ENCODE peak calls at places on chromosome 14, in ten cellular contexts. F is breast epithelium; C is GM23338; H is body of pancreas; M is spleen; P is pancreas; E is RWPE2; N is GM23248; U is gastrocnemius medialis; A is CD4-positive, alpha-beta memory T cell. O is an unnamed sample.

GRCh38 chr14:48725001-48725734 is 861.0 kb downstream of the RPS29 start:
- DNase-seq in H (no peak), N (no peak), A (no peak), U (no peak), E (no peak), F (no peak), C (no peak), P (no peak), M (no peak), O (no peak)

GRCh38 chr14:97602438-97603117 is 805.4 kb downstream of the VRK1 start:
- DNase-seq in M (peak; percentile 82), U (no peak), E (no peak), C (no peak), H (no peak), F (no peak), N (no peak), P (no peak), A (peak; percentile 89), O (peak; percentile 56)

GRCh38 chr14:103188691-103189480 is 65.6 kb downstream of the TNFAIP2 start:
- DNase-seq in M (no peak), F (no peak), E (no peak), N (peak; percentile 59), H (peak; percentile 32), A (peak; percentile 38), U (no peak), C (peak; percentile 56), P (peak; percentile 52), O (no peak)

GRCh38 chr14:100532916-100533630 is 54.1 kb downstream of the BEGAIN start:
- DNase-seq in U (peak; percentile 1), E (peak; percentile 38), F (peak; percentile 57), M (peak; percentile 64), H (peak; percentile 91), C (no peak), A (no peak), P (peak; percentile 85), N (peak; percentile 31), O (no peak)

GRCh38 chr14:68215628-68216027 is 396.0 kb downstream of the RAD51B start:
- DNase-seq in H (no peak), C (no peak), F (no peak), N (no peak), M (no peak), E (no peak), U (no peak), A (no peak), P (no peak), O (no peak)

GRCh38 chr14:87830443-87831096 is 162.4 kb downstream of the GALC start:
- DNase-seq in N (peak; percentile 7), M (no peak), H (no peak), U (no peak), C (peak; percentile 24), A (no peak), F (no peak), P (no peak), E (no peak), O (no peak)

GRCh38 chr14:65131176-65131765 is 29.0 kb upstream of the MAX start:
- DNase-seq in P (no peak), C (peak; percentile 3), N (peak; percentile 38), H (no peak), M (no peak), U (no peak), E (no peak), F (no peak), A (no peak), O (no peak)

GRCh38 chr14:24818054-24818822 is 184.2 kb upstream of the GZMB start:
- DNase-seq in P (peak; percentile 17), U (no peak), M (no peak), F (no peak), E (no peak), A (no peak), H (peak; percentile 31), N (no peak), C (no peak), O (no peak)

GRCh38 chr14:34496007-34496678 is 34.1 kb upstream of the SPTSSA start:
- DNase-seq in N (peak; percentile 18), C (no peak), H (peak; percentile 24), A (no peak), U (peak; percentile 8), F (no peak), E (no peak), P (no peak), M (no peak), O (no peak)

GRCh38 chr14:90546767-90547166 is 149.9 kb downstream of the CALM1 start:
- DNase-seq in C (no peak), H (no peak), F (no peak), E (no peak), N (no peak), U (no peak), M (peak; percentile 30), A (no peak), P (no peak), O (no peak)

GRCh38 chr14:102930138-102930752 is 7.8 kb downstream of the AMN start:
- DNase-seq in E (no peak), A (no peak), H (no peak), U (no peak), F (no peak), M (no peak), P (no peak), C (peak; percentile 69), N (peak; percentile 49), O (no peak)

GRCh38 chr14:94921870-94922585 is 152.1 kb upstream of the GSC start:
- DNase-seq in F (no peak), U (no peak), H (no peak), P (no peak), A (no peak), E (no peak), C (no peak), M (no peak), N (peak; percentile 49), O (no peak)

GRCh38 chr14:105931808-105932483 is 405.6 kb downstream of the TMEM121 start:
- DNase-seq in E (no peak), P (no peak), N (no peak), C (no peak), U (no peak), M (no peak), A (no peak), H (no peak), F (no peak), O (no peak)

GRCh38 chr14:34536951-34537676 is 2.4 kb downstream of the EAPP start:
- DNase-seq in P (no peak), H (no peak), A (no peak), U (no peak), M (no peak), F (no peak), C (no peak), E (no peak), N (peak; percentile 28), O (no peak)

GRCh38 chr14:85531141-85531593 is 1.2 kb downstream of the FLRT2 start:
- DNase-seq in N (peak; percentile 86), M (peak; percentile 75), U (peak; percentile 43), A (no peak), H (peak; percentile 73), F (peak; percentile 52), C (peak; percentile 81), E (peak; percentile 77), P (peak; percentile 59), O (no peak)
- H3K27me3 ChIP-seq in N (no peaks in the 10 kb centered on the region), M (no peaks in the 10 kb centered on the region), U (no peaks in the 10 kb centered on the region), A (no peaks in the 10 kb centered on the region), H (no peaks in the 10 kb centered on the region), F (peaks cover 51% of the 10 kb centered on the region), C (peaks cover 80% of the 10 kb centered on the region), E (no peaks in the 10 kb centered on the region), P (no peaks in the 10 kb centered on the region), O (no peaks in the 10 kb centered on the region)

DNA sequence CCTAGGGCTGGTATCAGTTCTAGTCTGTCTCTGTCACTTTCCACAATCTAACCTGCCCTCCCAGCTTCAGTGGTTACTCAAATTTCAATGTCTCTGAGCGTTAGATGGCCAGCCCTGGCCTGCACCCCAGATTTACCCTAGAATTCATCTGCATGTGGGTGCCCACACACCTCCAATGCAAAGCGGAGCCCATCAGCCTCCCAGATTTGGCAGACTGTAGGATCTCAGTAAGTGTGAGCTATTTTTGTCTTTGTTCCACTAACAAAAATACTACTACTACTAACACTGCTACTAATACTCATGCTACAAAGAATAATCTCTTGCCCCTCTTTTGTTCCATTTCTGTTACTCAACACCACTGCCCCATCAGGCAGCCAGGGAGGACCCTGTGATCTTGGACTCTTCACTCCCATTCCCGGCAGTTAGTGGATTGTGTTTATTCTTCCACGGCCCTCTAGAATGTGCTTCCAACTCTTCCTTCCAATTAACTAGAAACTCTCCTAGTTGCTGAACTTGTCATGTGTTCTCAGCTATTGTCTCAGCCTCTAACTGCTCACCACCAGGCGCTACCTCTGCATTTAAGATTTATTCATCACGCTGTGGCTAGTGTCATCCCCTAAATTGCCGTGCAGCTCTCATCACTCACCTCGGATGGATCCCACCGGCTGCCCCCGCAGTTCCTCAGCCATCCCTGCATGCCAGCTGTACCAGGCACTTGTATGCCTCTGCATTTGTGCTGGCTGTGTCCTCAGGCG is 150.7 kb upstream of the HIF1A start:
- DNase-seq in P (no peak), C (no peak), A (no peak), U (no peak), F (no peak), M (no peak), N (no peak), E (no peak), H (no peak), O (no peak)
- H3K4me1 ChIP-seq in P (peaks cover 11% of the 10 kb centered on the region), C (no peaks in the 10 kb centered on the region), A (no peaks in the 10 kb centered on the region), U (peaks cover 27% of the 10 kb centered on the region), F (no peaks in the 10 kb centered on the region), M (no peaks in the 10 kb centered on the region), N (peaks cover 51% of the 10 kb centered on the region), E (peaks cover 14% of the 10 kb centered on the region), H (peaks cover 27% of the 10 kb centered on the region), O (no peaks in the 10 kb centered on the region)

GRCh38 chr14:96413526-96413925 is 21.6 kb downstream of the AK7 start:
- DNase-seq in U (no peak), F (no peak), E (no peak), P (no peak), M (no peak), N (peak; percentile 36), H (no peak), C (no peak), A (no peak), O (no peak)
- H3K27ac ChIP-seq in U (no peak overlapping the region), F (no peak overlapping the region), E (no peak overlapping the region), P (no peak overlapping the region), M (no peak overlapping the region), N (no peak overlapping the region), H (no peak overlapping the region), C (no peak overlapping the region), A (no peak overlapping the region), O (no peak overlapping the region)

GRCh38 chr14:74144789-74145188 is 60.0 kb downstream of the LIN52 start:
- DNase-seq in P (no peak), U (no peak), E (no peak), A (no peak), N (no peak), C (no peak), H (no peak), M (no peak), F (no peak), O (no peak)

GRCh38 chr14:74148705-74149104 is 63.9 kb downstream of the LIN52 start:
- DNase-seq in C (no peak), A (no peak), F (no peak), M (no peak), N (no peak), U (no peak), E (no peak), H (no peak), P (no peak), O (no peak)

GRCh38 chr14:74142523-74142922 is 57.8 kb downstream of the LIN52 start:
- DNase-seq in U (no peak), C (no peak), N (no peak), M (no peak), E (no peak), P (no peak), A (no peak), F (no peak), H (no peak), O (no peak)

GRCh38 chr14:74141703-74142102 is 56.9 kb downstream of the LIN52 start:
- DNase-seq in C (no peak), P (no peak), A (no peak), M (no peak), H (no peak), N (peak; percentile 46), U (peak; percentile 4), E (no peak), F (no peak), O (no peak)

GRCh38 chr14:74147571-74147970 is 62.8 kb downstream of the LIN52 start:
- DNase-seq in U (no peak), P (no peak), N (no peak), M (no peak), H (no peak), C (no peak), E (no peak), A (no peak), F (no peak), O (no peak)
- H3K27me3 ChIP-seq in U (no peaks in the 10 kb centered on the region), P (no peaks in the 10 kb centered on the region), N (no peaks in the 10 kb centered on the region), M (no peaks in the 10 kb centered on the region), H (no peaks in the 10 kb centered on the region), C (no peaks in the 10 kb centered on the region), E (no peaks in the 10 kb centered on the region), A (no peaks in the 10 kb centered on the region), F (no peaks in the 10 kb centered on the region), O (no peaks in the 10 kb centered on the region)

O was measured in CD8-positive, alpha-beta memory T cell.